ENCODE peak calls at places on chromosomes 5 and 9, in six cellular contexts. C, L, Y, B, R and W are unnamed samples.

GRCh38 chr9:98846081-98846480 is 38.6 kb downstream of the GALNT12 start:
- DNase-seq in C (no peak), L (no peak), Y (no peak), B (no peak), R (no peak), W (no peak)

GRCh38 chr5:68441309-68441708 is 225.8 kb downstream of the PIK3R1 start:
- DNase-seq in C (no peak), L (no peak), Y (no peak), B (no peak), R (no peak), W (no peak)

GRCh38 chr9:122954253-122954691 is 13.5 kb downstream of the RABGAP1 start:
- DNase-seq in C (no peak), L (no peak), Y (no peak), B (no peak), R (no peak), W (no peak)

GRCh38 chr9:7983361-7983974 is 183.9 kb upstream of the DMAC1 start:
- DNase-seq in C (no peak), L (no peak), Y (no peak), B (no peak), R (no peak), W (no peak)

GRCh38 chr5:167294861-167295685 is 996.4 kb upstream of the WWC1 start:
- DNase-seq in C (no peak), L (peak; percentile 78), Y (peak; percentile 88), B (peak; percentile 52), R (no peak), W (no peak)

GRCh38 chr5:116062352-116062751 is 22.5 kb upstream of the COMMD10 start:
- DNase-seq in C (no peak), L (no peak), Y (peak; percentile 27), B (no peak), R (no peak), W (no peak)

GRCh38 chr5:169944922-169945675 is 35.2 kb downstream of the INSYN2B start:
- DNase-seq in C (no peak), L (no peak), Y (no peak), B (no peak), R (no peak), W (no peak)

GRCh38 chr5:61599370-61600140 is 267.5 kb downstream of the ZSWIM6 start:
- DNase-seq in C (no peak), L (no peak), Y (peak; percentile 98), B (no peak), R (no peak), W (no peak)

GRCh38 chr5:82319192-82319591 is 41.0 kb upstream of the RPS23 start:
- DNase-seq in C (no peak), L (no peak), Y (no peak), B (no peak), R (no peak), W (no peak)

GRCh38 chr9:79446540-79447307 is 125.0 kb upstream of the TLE4 start:
- DNase-seq in C (no peak), L (peak; percentile 20), Y (no peak), B (no peak), R (no peak), W (no peak)

GRCh38 chr5:10201223-10201868 is 48.3 kb downstream of the ATPSCKMT start:
- DNase-seq in C (no peak), L (no peak), Y (no peak), B (no peak), R (no peak), W (no peak)

GRCh38 chr9:85960688-85961093 is 19.7 kb downstream of the NAA35 start:
- DNase-seq in C (no peak), L (no peak), Y (no peak), B (no peak), R (no peak), W (no peak)

GRCh38 chr5:151627650-151628049 is 36.5 kb upstream of the FAT2 start:
- DNase-seq in C (no peak), L (no peak), Y (no peak), B (no peak), R (no peak), W (no peak)

GRCh38 chr5:124741711-124742496 is 4.5 kb downstream of the ZNF608 start:
- DNase-seq in C (no peak), L (no peak), Y (no peak), B (no peak), R (peak; percentile 44), W (no peak)

GRCh38 chr5:140570058-140570457 is 5.4 kb downstream of the SLC35A4 start:
- DNase-seq in C (no peak), L (no peak), Y (no peak), B (no peak), R (no peak), W (no peak)

GRCh38 chr9:96651626-96652025 is 3.5 kb downstream of the PRXL2C start:
- DNase-seq in C (no peak), L (no peak), Y (peak; percentile 39), B (no peak), R (peak; percentile 36), W (no peak)

GRCh38 chr5:176819476-176819875 is 9.1 kb downstream of the UNC5A start:
- DNase-seq in C (no peak), L (no peak), Y (no peak), B (no peak), R (no peak), W (no peak)

GRCh38 chr9:117019242-117019641 is 332.1 kb downstream of the TRIM32 start:
- DNase-seq in C (no peak), L (no peak), Y (no peak), B (no peak), R (no peak), W (no peak)

GRCh38 chr9:71326360-71326759 is 204.9 kb upstream of the TRPM3 start:
- DNase-seq in C (no peak), L (no peak), Y (no peak), B (no peak), R (no peak), W (no peak)

GRCh38 chr5:141876628-141877477 is 1.4 kb downstream of the PCDH1 start:
- DNase-seq in C (no peak), L (no peak), Y (peak; percentile 17), B (peak; percentile 78), R (no peak), W (no peak)

GRCh38 chr5:14581891-14582796 is 552 bp downstream of the OTULINL start:
- DNase-seq in C (peak; percentile 58), L (no peak), Y (peak; percentile 73), B (peak; percentile 85), R (peak; percentile 63), W (no peak)

GRCh38 chr5:133996683-133997252 is 8.0 kb downstream of the VDAC1 start:
- DNase-seq in C (no peak), L (no peak), Y (no peak), B (no peak), R (peak; percentile 34), W (no peak)

GRCh38 chr9:136138566-136138965 is 19.9 kb upstream of the TMEM250 start:
- DNase-seq in C (no peak), L (no peak), Y (peak; percentile 69), B (no peak), R (peak; percentile 74), W (no peak)

GRCh38 chr9:133116346-133117231 is 4.5 kb downstream of the RALGDS start:
- DNase-seq in C (no peak), L (no peak), Y (no peak), B (peak; percentile 79), R (no peak), W (no peak)

GRCh38 chr9:116193636-116194035 is 40.0 kb downstream of the PAPPA start:
- DNase-seq in C (no peak), L (peak; percentile 57), Y (no peak), B (no peak), R (no peak), W (no peak)

GRCh38 chr9:133708770-133709611 is 29.2 kb downstream of the SARDH start:
- DNase-seq in C (peak; percentile 14), L (no peak), Y (no peak), B (no peak), R (peak; percentile 86), W (no peak)

GRCh38 chr9:128420060-128420650 is 502 bp upstream of the CERCAM start:
- DNase-seq in C (peak; percentile 75), L (no peak), Y (peak; percentile 60), B (peak; percentile 78), R (peak; percentile 77), W (peak; percentile 64)

GRCh38 chr9:68887232-68887631 is 126.7 kb downstream of the PRKACG start:
- DNase-seq in C (no peak), L (no peak), Y (no peak), B (no peak), R (no peak), W (no peak)

GRCh38 chr9:116278326-116278725 is 124.7 kb downstream of the PAPPA start:
- DNase-seq in C (no peak), L (no peak), Y (no peak), B (no peak), R (no peak), W (no peak)

GRCh38 chr9:31210982-31211570 is 1173.4 kb upstream of the ACO1 start:
- DNase-seq in C (no peak), L (no peak), Y (peak; percentile 35), B (no peak), R (no peak), W (no peak)

GRCh38 chr5:14872070-14872989 is 752 bp upstream of the ANKH start:
- DNase-seq in C (peak; percentile 52), L (no peak), Y (peak; percentile 48), B (peak; percentile 80), R (peak; percentile 64), W (peak; percentile 91)

GRCh38 chr5:179731791-179732411 is 721 bp upstream of the MAML1 start:
- DNase-seq in C (peak; percentile 28), L (peak; percentile 80), Y (no peak), B (no peak), R (no peak), W (peak; percentile 60)

GRCh38 chr5:76781775-76782174 is 37.1 kb upstream of the F2RL1 start:
- DNase-seq in C (no peak), L (no peak), Y (no peak), B (no peak), R (no peak), W (no peak)
- TF ChIP-seq CTCF in C (no peak), L (no peak), Y (no peak), B (no peak), R (no peak), W (no peak)

GRCh38 chr9:113885183-113886002 is 9.3 kb downstream of the ZNF618 start:
- DNase-seq in C (no peak), L (no peak), Y (no peak), B (no peak), R (no peak), W (no peak)
- H3K4me3 ChIP-seq in C (peak overlapping the region; percentile 23), L (no peak overlapping the region), Y (no peak overlapping the region), B (no peak overlapping the region), R (no peak overlapping the region), W (no peak overlapping the region)

GRCh38 chr5:8908055-8908683 is 637.7 kb downstream of the SEMA5A start:
- DNase-seq in C (no peak), L (no peak), Y (peak; percentile 34), B (peak; percentile 55), R (peak; percentile 39), W (no peak)
- TF ChIP-seq CTCF in C (no peak), L (peak; percentile 74), Y (peak; percentile 44), B (peak; percentile 49), R (peak; percentile 95), W (no peak)

GRCh38 chr5:139385061-139385889 is 2.2 kb upstream of the SLC23A1 start:
- DNase-seq in C (no peak), L (no peak), Y (no peak), B (peak; percentile 67), R (peak; percentile 63), W (no peak)
- H3K4me3 ChIP-seq in C (no peak overlapping the region), L (peak overlapping the region; percentile 26), Y (no peak overlapping the region), B (peak overlapping the region; percentile 47), R (peak overlapping the region; percentile 79), W (peak overlapping the region; percentile 41)

GRCh38 chr9:30116673-30117217 is 2267.7 kb upstream of the ACO1 start:
- DNase-seq in C (no peak), L (no peak), Y (no peak), B (no peak), R (no peak), W (no peak)
- TF ChIP-seq CTCF in C (no peak), L (no peak), Y (no peak), B (no peak), R (no peak), W (no peak)